ENCODE peak calls at places on chromosome 11, in seven cellular contexts. One of them, this sample, is unnamed.

GRCh38 chr11:106021181-106021966 is 666 bp downstream of the MSANTD4 start:
- DNase-seq in mesendoderm: no peak
- DNase-seq in right atrium auricular region: no peak
- DNase-seq in psoas muscle: no peak
- DNase-seq in SJSA1: no peak
- DNase-seq in CD8-positive, alpha-beta T cell: no peak
- DNase-seq in AG04450: no peak
- DNase-seq in this sample: no peak

GRCh38 chr11:68962527-68963250 is 18.1 kb downstream of the MRGPRD start:
- DNase-seq in AG04450: no peak
- DNase-seq in psoas muscle: no peak
- DNase-seq in mesendoderm: no peak
- DNase-seq in CD8-positive, alpha-beta T cell: no peak
- DNase-seq in right atrium auricular region: no peak
- DNase-seq in SJSA1: peak; percentile 58
- DNase-seq in this sample: peak; percentile 32

GRCh38 chr11:15313862-15314261 is 199.1 kb downstream of the INSC start:
- DNase-seq in CD8-positive, alpha-beta T cell: no peak
- DNase-seq in SJSA1: no peak
- DNase-seq in AG04450: no peak
- DNase-seq in psoas muscle: no peak
- DNase-seq in right atrium auricular region: no peak
- DNase-seq in mesendoderm: no peak
- DNase-seq in this sample: no peak

GRCh38 chr11:104892723-104893511 is 5.3 kb downstream of the CASP12 start:
- DNase-seq in AG04450: no peak
- DNase-seq in psoas muscle: no peak
- DNase-seq in right atrium auricular region: no peak
- DNase-seq in CD8-positive, alpha-beta T cell: no peak
- DNase-seq in SJSA1: no peak
- DNase-seq in mesendoderm: peak; percentile 21
- DNase-seq in this sample: no peak

GRCh38 chr11:109033627-109034340 is 368.9 kb downstream of the DDX10 start:
- DNase-seq in psoas muscle: no peak
- DNase-seq in mesendoderm: no peak
- DNase-seq in right atrium auricular region: no peak
- DNase-seq in CD8-positive, alpha-beta T cell: no peak
- DNase-seq in SJSA1: no peak
- DNase-seq in AG04450: peak; percentile 53
- DNase-seq in this sample: no peak

GRCh38 chr11:116787786-116788486 is at the start of gene ZPR1:
- DNase-seq in SJSA1: peak; percentile 58
- DNase-seq in CD8-positive, alpha-beta T cell: peak; percentile 90
- DNase-seq in right atrium auricular region: peak; percentile 85
- DNase-seq in psoas muscle: peak; percentile 93
- DNase-seq in mesendoderm: peak; percentile 81
- DNase-seq in AG04450: no peak
- DNase-seq in this sample: peak; percentile 85

GRCh38 chr11:74086242-74086884 is 77.5 kb upstream of the UCP3 start:
- DNase-seq in mesendoderm: no peak
- DNase-seq in CD8-positive, alpha-beta T cell: no peak
- DNase-seq in AG04450: no peak
- DNase-seq in right atrium auricular region: no peak
- DNase-seq in psoas muscle: no peak
- DNase-seq in SJSA1: no peak
- DNase-seq in this sample: no peak

GRCh38 chr11:113395782-113396336 is 8.3 kb downstream of the ANKK1 start:
- DNase-seq in AG04450: no peak
- DNase-seq in SJSA1: no peak
- DNase-seq in psoas muscle: no peak
- DNase-seq in mesendoderm: no peak
- DNase-seq in CD8-positive, alpha-beta T cell: no peak
- DNase-seq in right atrium auricular region: no peak
- DNase-seq in this sample: no peak

GRCh38 chr11:23112987-23113886 is 253.0 kb upstream of the CCDC179 start:
- DNase-seq in mesendoderm: peak; percentile 75
- DNase-seq in psoas muscle: no peak
- DNase-seq in CD8-positive, alpha-beta T cell: no peak
- DNase-seq in right atrium auricular region: no peak
- DNase-seq in SJSA1: no peak
- DNase-seq in AG04450: no peak
- DNase-seq in this sample: no peak

GRCh38 chr11:9206496-9206895 is 58.7 kb downstream of the DENND5A start:
- DNase-seq in right atrium auricular region: no peak
- DNase-seq in AG04450: peak; percentile 37
- DNase-seq in mesendoderm: no peak
- DNase-seq in CD8-positive, alpha-beta T cell: no peak
- DNase-seq in psoas muscle: no peak
- DNase-seq in SJSA1: no peak
- DNase-seq in this sample: no peak

GRCh38 chr11:120660024-120660565 is 148.5 kb downstream of the GRIK4 start:
- DNase-seq in right atrium auricular region: no peak
- DNase-seq in CD8-positive, alpha-beta T cell: no peak
- DNase-seq in SJSA1: no peak
- DNase-seq in mesendoderm: peak; percentile 79
- DNase-seq in AG04450: no peak
- DNase-seq in psoas muscle: no peak
- DNase-seq in this sample: no peak

GRCh38 chr11:126968915-126969314 is 31.7 kb downstream of the KIRREL3 start:
- DNase-seq in mesendoderm: peak; percentile 80
- DNase-seq in AG04450: no peak
- DNase-seq in CD8-positive, alpha-beta T cell: no peak
- DNase-seq in psoas muscle: no peak
- DNase-seq in right atrium auricular region: no peak
- DNase-seq in SJSA1: no peak
- DNase-seq in this sample: no peak

GRCh38 chr11:18802381-18803257 is 11.0 kb upstream of the PTPN5 start:
- DNase-seq in right atrium auricular region: no peak
- DNase-seq in SJSA1: no peak
- DNase-seq in CD8-positive, alpha-beta T cell: no peak
- DNase-seq in mesendoderm: peak; percentile 79
- DNase-seq in psoas muscle: no peak
- DNase-seq in AG04450: peak; percentile 21
- DNase-seq in this sample: no peak

DNA sequence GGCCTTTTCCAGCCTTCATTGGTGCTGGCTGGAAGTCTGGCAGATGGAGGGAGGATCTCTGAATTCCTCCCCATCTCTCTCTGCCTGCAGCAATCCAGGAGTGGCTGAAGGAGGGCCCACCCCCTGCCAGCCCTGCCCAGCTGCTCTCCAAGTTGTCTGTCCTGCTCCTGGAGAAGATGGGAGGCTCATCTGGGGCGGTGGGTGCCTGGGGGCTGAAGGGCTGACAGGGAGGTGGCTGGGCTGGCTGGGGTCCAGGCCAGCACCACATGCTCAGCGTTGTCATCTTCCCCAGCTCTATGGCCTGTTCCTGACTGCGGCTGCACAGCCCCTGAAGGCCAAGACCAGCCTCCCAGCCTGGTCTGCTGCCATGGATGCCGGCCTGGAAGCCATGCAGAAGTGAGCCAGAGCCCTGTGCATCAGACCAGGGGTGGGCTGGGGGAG is 12.2 kb downstream of the TKFC start:
- DNase-seq in right atrium auricular region: no peak
- DNase-seq in AG04450: no peak
- DNase-seq in CD8-positive, alpha-beta T cell: no peak
- DNase-seq in SJSA1: no peak
- DNase-seq in psoas muscle: no peak
- DNase-seq in mesendoderm: peak; percentile 19
- DNase-seq in this sample: no peak
- H3K27ac ChIP-seq in right atrium auricular region: no peak overlapping the region
- H3K27ac ChIP-seq in AG04450: no peak overlapping the region
- H3K27ac ChIP-seq in CD8-positive, alpha-beta T cell: no peak overlapping the region
- H3K27ac ChIP-seq in SJSA1: no peak overlapping the region
- H3K27ac ChIP-seq in psoas muscle: no peak overlapping the region
- H3K27ac ChIP-seq in mesendoderm: no peak overlapping the region
- H3K27ac ChIP-seq in this sample: no peak overlapping the region

GRCh38 chr11:67631853-67632174 is 2.1 kb upstream of the NUDT8 start:
- DNase-seq in AG04450: no peak
- DNase-seq in SJSA1: no peak
- DNase-seq in psoas muscle: no peak
- DNase-seq in CD8-positive, alpha-beta T cell: no peak
- DNase-seq in right atrium auricular region: no peak
- DNase-seq in mesendoderm: no peak
- DNase-seq in this sample: no peak
- H3K27ac ChIP-seq in AG04450: no peak overlapping the region
- H3K27ac ChIP-seq in SJSA1: no peak overlapping the region
- H3K27ac ChIP-seq in psoas muscle: no peak overlapping the region
- H3K27ac ChIP-seq in CD8-positive, alpha-beta T cell: no peak overlapping the region
- H3K27ac ChIP-seq in right atrium auricular region: no peak overlapping the region
- H3K27ac ChIP-seq in mesendoderm: no peak overlapping the region
- H3K27ac ChIP-seq in this sample: no peak overlapping the region

GRCh38 chr11:70073188-70073817 is 4.8 kb upstream of the ANO1 start:
- DNase-seq in right atrium auricular region: no peak
- DNase-seq in CD8-positive, alpha-beta T cell: no peak
- DNase-seq in SJSA1: peak; percentile 54
- DNase-seq in AG04450: peak; percentile 39
- DNase-seq in mesendoderm: no peak
- DNase-seq in psoas muscle: no peak
- DNase-seq in this sample: no peak
- H3K27ac ChIP-seq in right atrium auricular region: peak overlapping the region; percentile 41
- H3K27ac ChIP-seq in CD8-positive, alpha-beta T cell: no peak overlapping the region
- H3K27ac ChIP-seq in SJSA1: no peak overlapping the region
- H3K27ac ChIP-seq in AG04450: no peak overlapping the region
- H3K27ac ChIP-seq in mesendoderm: no peak overlapping the region
- H3K27ac ChIP-seq in psoas muscle: no peak overlapping the region
- H3K27ac ChIP-seq in this sample: no peak overlapping the region

DNA sequence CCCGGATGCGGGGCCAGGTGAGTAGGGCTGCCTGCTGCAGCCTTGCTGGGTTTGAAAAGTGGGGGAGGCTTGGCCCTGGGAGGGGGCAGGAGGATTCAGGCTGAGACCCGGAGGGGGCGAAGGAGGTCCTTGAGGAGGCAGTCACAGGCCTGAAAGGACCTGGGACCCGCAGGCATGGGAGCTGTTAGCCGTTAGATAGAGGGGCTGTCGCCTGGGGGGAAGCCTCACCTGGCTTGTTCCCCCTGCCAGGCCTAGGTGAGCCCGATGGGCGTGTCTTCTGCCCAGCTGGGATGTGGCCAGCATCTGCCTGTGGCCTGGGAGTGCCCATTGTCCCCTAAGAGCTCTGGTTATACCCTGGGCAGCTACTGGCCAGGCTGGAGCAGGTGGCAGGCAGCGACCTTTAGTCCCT is 1.8 kb upstream of the DUSP8 start:
- DNase-seq in AG04450: no peak
- DNase-seq in psoas muscle: no peak
- DNase-seq in CD8-positive, alpha-beta T cell: no peak
- DNase-seq in mesendoderm: no peak
- DNase-seq in SJSA1: no peak
- DNase-seq in right atrium auricular region: no peak
- DNase-seq in this sample: no peak
- H3K27ac ChIP-seq in AG04450: no peak overlapping the region
- H3K27ac ChIP-seq in psoas muscle: peak overlapping the region; percentile 91
- H3K27ac ChIP-seq in CD8-positive, alpha-beta T cell: peak overlapping the region; percentile 59
- H3K27ac ChIP-seq in mesendoderm: no peak overlapping the region
- H3K27ac ChIP-seq in SJSA1: no peak overlapping the region
- H3K27ac ChIP-seq in right atrium auricular region: peak overlapping the region; percentile 91
- H3K27ac ChIP-seq in this sample: peak overlapping the region; percentile 90